ENCODE peak calls at places on chromosomes 2 and 18, in four cellular contexts. One of them, this sample, is unnamed.

GRCh38 chr18:8799593-8799992 is 94.2 kb downstream of the MTCL1 start:
- DNase-seq in K562: no peak
- DNase-seq in HepG2: no peak
- DNase-seq in GM12878: no peak
- DNase-seq in this sample: no peak

GRCh38 chr2:179137191-179137590 is 87.3 kb upstream of the CCDC141 start:
- DNase-seq in K562: no peak
- DNase-seq in HepG2: no peak
- DNase-seq in GM12878: no peak
- DNase-seq in this sample: no peak

GRCh38 chr2:3144856-3145255 is 232.8 kb downstream of the EIPR1 start:
- DNase-seq in K562: no peak
- DNase-seq in HepG2: no peak
- DNase-seq in GM12878: no peak
- DNase-seq in this sample: no peak

GRCh38 chr2:237613679-237614078 is 13.7 kb upstream of the LRRFIP1 start:
- DNase-seq in K562: no peak
- DNase-seq in HepG2: no peak
- DNase-seq in GM12878: no peak
- DNase-seq in this sample: no peak

GRCh38 chr2:241680827-241681599 is 5.6 kb downstream of the DTYMK start:
- DNase-seq in K562: no peak
- DNase-seq in HepG2: no peak
- DNase-seq in GM12878: no peak
- DNase-seq in this sample: no peak

GRCh38 chr2:237448626-237449025 is 34.7 kb upstream of the COL6A3 start:
- DNase-seq in K562: no peak
- DNase-seq in HepG2: no peak
- DNase-seq in GM12878: no peak
- DNase-seq in this sample: no peak

GRCh38 chr2:233486357-233486756 is 80.2 kb downstream of the USP40 start:
- DNase-seq in K562: no peak
- DNase-seq in HepG2: no peak
- DNase-seq in GM12878: no peak
- DNase-seq in this sample: no peak

GRCh38 chr2:62297642-62298010 is 101.7 kb downstream of the B3GNT2 start:
- DNase-seq in K562: peak
- DNase-seq in HepG2: peak
- DNase-seq in GM12878: no peak
- DNase-seq in this sample: no peak

GRCh38 chr2:19642501-19642900 is 259.3 kb downstream of the TTC32 start:
- DNase-seq in K562: no peak
- DNase-seq in HepG2: no peak
- DNase-seq in GM12878: no peak
- DNase-seq in this sample: no peak

GRCh38 chr2:236972491-236973379 is 113.0 kb upstream of the COPS8 start:
- DNase-seq in K562: no peak
- DNase-seq in HepG2: peak
- DNase-seq in GM12878: no peak
- DNase-seq in this sample: no peak

GRCh38 chr2:71069376-71069775 is 928 bp downstream of the NAGK start:
- DNase-seq in K562: no peak
- DNase-seq in HepG2: no peak
- DNase-seq in GM12878: no peak
- DNase-seq in this sample: no peak

GRCh38 chr2:118527571-118527970 is 319.9 kb downstream of the EN1 start:
- DNase-seq in K562: no peak
- DNase-seq in HepG2: no peak
- DNase-seq in GM12878: no peak
- DNase-seq in this sample: no peak

GRCh38 chr18:27750014-27750413 is 426.9 kb downstream of the CDH2 start:
- DNase-seq in K562: no peak
- DNase-seq in HepG2: peak
- DNase-seq in GM12878: no peak
- DNase-seq in this sample: peak

GRCh38 chr18:59919026-59919425 is 19.2 kb downstream of the PMAIP1 start:
- DNase-seq in K562: no peak
- DNase-seq in HepG2: no peak
- DNase-seq in GM12878: no peak
- DNase-seq in this sample: no peak

GRCh38 chr18:59917422-59917821 is 17.6 kb downstream of the PMAIP1 start:
- DNase-seq in K562: no peak
- DNase-seq in HepG2: no peak
- DNase-seq in GM12878: no peak
- DNase-seq in this sample: no peak

GRCh38 chr18:59916746-59917145 is 16.9 kb downstream of the PMAIP1 start:
- DNase-seq in K562: no peak
- DNase-seq in HepG2: no peak
- DNase-seq in GM12878: no peak
- DNase-seq in this sample: no peak

GRCh38 chr18:59915606-59916005 is 15.8 kb downstream of the PMAIP1 start:
- DNase-seq in K562: no peak
- DNase-seq in HepG2: no peak
- DNase-seq in GM12878: no peak
- DNase-seq in this sample: no peak

GRCh38 chr18:59918320-59918755 is 18.5 kb downstream of the PMAIP1 start:
- DNase-seq in K562: peak
- DNase-seq in HepG2: no peak
- DNase-seq in GM12878: peak
- DNase-seq in this sample: peak
- H2AFZ ChIP-seq in K562: peak
- H2AFZ ChIP-seq in HepG2: no peak
- H2AFZ ChIP-seq in GM12878: peak
- H2AFZ ChIP-seq in this sample: peak

DNA sequence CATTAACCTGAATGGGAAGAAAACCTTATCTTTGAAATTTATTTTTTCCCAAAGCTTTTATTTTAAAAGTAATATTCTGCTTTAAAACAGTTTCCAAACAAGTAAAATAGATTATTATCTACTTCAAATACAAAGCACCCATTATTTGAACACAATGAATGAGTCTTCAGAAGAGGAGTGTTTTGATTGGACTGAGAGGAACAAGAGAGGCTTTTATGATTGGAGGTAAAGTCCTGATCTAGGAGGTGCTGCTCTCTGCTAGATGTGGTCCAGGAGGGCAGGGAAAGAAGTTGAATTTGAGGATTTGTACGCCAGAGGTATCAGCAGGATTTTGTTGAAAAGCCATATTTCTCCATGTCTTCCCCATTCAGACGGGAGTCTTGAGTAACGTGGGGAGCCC is 900.7 kb downstream of the SOCS6 start:
- DNase-seq in K562: no peak
- DNase-seq in HepG2: no peak
- DNase-seq in GM12878: no peak
- DNase-seq in this sample: no peak
- TF ChIP-seq NFIC in K562: no peak
- TF ChIP-seq NFIC in HepG2: no peak
- TF ChIP-seq NFIC in GM12878: no peak
- TF ChIP-seq NFIC in this sample: no peak

DNA sequence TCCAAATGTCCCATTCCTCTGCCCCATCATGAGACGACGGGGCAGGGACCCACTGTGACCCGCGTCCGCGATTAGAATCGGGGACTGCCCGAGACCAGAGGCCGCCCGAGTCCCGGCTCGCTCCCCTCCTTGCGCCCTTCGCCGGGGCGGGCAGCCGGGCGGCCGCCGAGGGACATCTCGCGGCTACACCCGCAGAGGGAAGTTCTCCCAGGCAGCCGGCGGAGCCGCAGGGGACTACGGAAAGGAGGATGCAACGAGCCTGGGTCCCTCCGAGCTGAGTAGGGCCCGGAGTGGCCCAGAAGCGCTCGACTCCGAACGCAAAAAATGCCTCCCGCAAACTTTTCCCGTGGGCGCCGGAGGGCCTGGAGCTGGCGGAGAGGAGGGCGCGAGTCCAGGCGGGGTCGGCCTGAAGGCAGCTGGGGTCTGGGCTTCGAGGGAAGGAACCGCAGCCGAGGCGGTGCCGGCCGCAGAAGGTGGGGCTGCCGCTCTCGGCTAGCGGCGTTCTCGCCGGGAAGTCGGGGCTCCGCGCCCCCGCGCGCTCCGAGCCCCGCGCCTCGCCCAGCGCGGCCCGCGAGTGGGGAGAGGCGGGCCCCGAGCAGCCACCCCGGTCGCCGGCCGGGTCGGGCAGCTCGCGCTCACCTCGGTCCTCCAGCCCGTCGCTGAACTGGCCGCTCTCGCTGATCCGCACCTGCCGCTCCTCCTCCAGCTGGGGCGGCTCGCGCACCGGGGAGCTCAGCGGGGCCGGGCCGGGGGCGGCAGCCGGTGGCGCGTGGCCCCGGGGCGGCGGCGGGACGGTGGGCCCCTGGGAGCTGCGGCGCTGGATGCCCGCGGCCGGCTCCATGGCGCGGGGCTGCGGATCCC is 475 bp downstream of the TMEM163 start:
- DNase-seq in K562: no peak
- DNase-seq in HepG2: no peak
- DNase-seq in GM12878: no peak
- DNase-seq in this sample: peak
- H2AFZ ChIP-seq in K562: no peak
- H2AFZ ChIP-seq in HepG2: no peak
- H2AFZ ChIP-seq in GM12878: no peak
- H2AFZ ChIP-seq in this sample: no peak

GRCh38 chr2:146989726-146990125 is 855.1 kb upstream of the ACVR2A start:
- DNase-seq in K562: no peak
- DNase-seq in HepG2: no peak
- DNase-seq in GM12878: no peak
- DNase-seq in this sample: no peak
- TF ChIP-seq NFIC in K562: no peak
- TF ChIP-seq NFIC in HepG2: no peak
- TF ChIP-seq NFIC in GM12878: no peak
- TF ChIP-seq NFIC in this sample: no peak

GRCh38 chr2:227860116-227860724 is 11.2 kb upstream of the DAW1 start:
- DNase-seq in K562: no peak
- DNase-seq in HepG2: no peak
- DNase-seq in GM12878: no peak
- DNase-seq in this sample: no peak
- H2AFZ ChIP-seq in K562: no peak
- H2AFZ ChIP-seq in HepG2: no peak
- H2AFZ ChIP-seq in GM12878: no peak
- H2AFZ ChIP-seq in this sample: peak

GRCh38 chr2:135203944-135204343 is 151.9 kb downstream of the RAB3GAP1 start:
- DNase-seq in K562: no peak
- DNase-seq in HepG2: no peak
- DNase-seq in GM12878: no peak
- DNase-seq in this sample: no peak

GRCh38 chr2:135202751-135203150 is 150.7 kb downstream of the RAB3GAP1 start:
- DNase-seq in K562: no peak
- DNase-seq in HepG2: no peak
- DNase-seq in GM12878: no peak
- DNase-seq in this sample: no peak

GRCh38 chr2:135198481-135198880 is 146.4 kb downstream of the RAB3GAP1 start:
- DNase-seq in K562: no peak
- DNase-seq in HepG2: no peak
- DNase-seq in GM12878: no peak
- DNase-seq in this sample: no peak
- TF ChIP-seq NFIC in K562: no peak
- TF ChIP-seq NFIC in HepG2: no peak
- TF ChIP-seq NFIC in GM12878: no peak
- TF ChIP-seq NFIC in this sample: no peak

DNA sequence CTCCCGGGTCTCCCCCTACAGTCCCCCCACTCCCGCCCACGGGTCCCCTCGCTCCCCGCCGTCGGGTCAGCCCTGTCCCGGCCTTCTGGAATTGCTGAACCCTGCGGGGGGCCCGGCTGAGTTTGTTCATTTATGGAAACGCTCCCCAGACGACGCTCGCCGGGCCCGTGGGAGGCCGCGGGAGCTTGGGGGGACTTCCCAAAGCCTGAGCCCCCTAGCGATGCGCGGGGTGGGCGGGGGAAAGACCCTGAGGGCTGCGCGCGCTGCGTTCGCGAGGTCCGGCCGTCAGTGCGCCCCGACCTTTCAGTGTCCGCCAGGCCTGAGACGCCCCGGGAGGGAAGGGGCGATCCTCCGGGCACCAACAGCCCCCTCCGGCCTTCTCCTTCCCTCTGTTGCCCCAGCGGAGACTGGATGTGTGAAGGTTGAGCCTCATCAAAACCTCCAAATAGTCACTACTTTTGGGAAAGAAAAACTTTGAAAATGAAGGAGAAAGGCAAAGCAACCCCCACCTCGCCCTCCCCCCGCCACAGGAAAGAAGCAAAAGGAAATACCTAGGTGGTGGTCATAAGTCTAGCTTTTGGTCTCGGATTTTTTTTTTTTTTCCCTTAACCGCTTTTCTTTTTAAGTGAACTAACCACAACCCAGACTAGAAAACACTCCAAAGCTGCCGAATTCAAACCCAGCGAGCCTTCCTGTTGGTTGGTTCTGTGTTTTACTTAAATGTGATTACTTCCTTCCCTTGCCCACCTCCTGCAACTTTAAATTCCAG is 509 bp upstream of the CYS1 start:
- DNase-seq in K562: peak
- DNase-seq in HepG2: no peak
- DNase-seq in GM12878: no peak
- DNase-seq in this sample: no peak
- H2AFZ ChIP-seq in K562: no peak
- H2AFZ ChIP-seq in HepG2: no peak
- H2AFZ ChIP-seq in GM12878: no peak
- H2AFZ ChIP-seq in this sample: no peak

DNA sequence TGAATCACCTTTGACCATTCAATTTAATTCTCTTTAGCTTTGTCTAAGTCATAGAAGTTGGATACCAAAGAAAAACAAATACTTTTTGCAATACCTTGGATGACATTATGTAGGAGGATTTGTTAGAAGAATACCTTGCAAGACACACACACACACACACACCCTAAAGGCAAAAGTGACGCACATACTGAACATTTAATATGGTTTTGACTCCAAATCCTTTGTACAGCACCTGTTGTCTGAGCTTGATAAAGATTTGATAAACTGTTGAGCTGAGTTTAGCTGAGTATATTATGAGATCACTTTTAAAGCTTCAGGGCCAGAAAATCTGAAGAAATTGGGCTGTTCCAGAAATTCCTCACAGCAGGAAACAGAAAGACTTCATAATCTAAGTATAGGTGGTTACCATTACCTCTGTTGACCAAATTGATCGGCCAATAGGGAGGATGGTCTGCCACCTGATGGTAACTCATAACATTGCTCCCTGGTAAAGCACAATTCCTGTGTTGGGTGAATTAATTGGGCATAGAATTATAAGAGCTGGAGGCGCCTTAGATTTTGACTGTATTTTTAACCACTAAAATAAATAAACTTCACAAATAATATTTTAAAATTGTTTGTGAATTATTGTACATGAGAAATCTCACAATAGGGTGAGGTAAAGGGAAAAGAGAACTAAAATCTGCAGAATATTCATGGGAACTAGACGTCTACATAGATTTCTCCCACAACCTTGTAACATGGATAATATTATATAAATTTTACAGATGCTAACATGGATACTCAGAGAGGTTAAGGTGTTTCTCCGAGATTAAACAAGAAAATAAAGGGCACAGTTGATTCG is 21.9 kb upstream of the RPIA start:
- DNase-seq in K562: peak
- DNase-seq in HepG2: peak
- DNase-seq in GM12878: peak
- DNase-seq in this sample: peak
- TF ChIP-seq NFIC in K562: no peak
- TF ChIP-seq NFIC in HepG2: no peak
- TF ChIP-seq NFIC in GM12878: no peak
- TF ChIP-seq NFIC in this sample: no peak